ENCODE peak calls at places on chromosomes 1 and 21, in seven cellular contexts. B is fibroblast of lung, A is H9, H is neural progenitor cell, C is H1, N is GM23338, R is PC-9. T is an unnamed sample.

GRCh38 chr1:2408859-2409276 is 3.5 kb downstream of the PEX10 start:
- DNase-seq in B (no peak), A (no peak), H (no peak), C (no peak), N (no peak), R (no peak), T (no peak)

GRCh38 chr1:18360251-18360650 is 120.5 kb upstream of the KLHDC7A start:
- DNase-seq in B (no peak), A (no peak), H (no peak), C (no peak), N (no peak), R (no peak), T (no peak)

GRCh38 chr21:31991356-31992331 is 118.8 kb downstream of the HUNK start:
- DNase-seq in B (no peak), A (peak; percentile 61), H (peak; percentile 41), C (peak; percentile 74), N (peak; percentile 78), R (no peak), T (no peak)

GRCh38 chr21:42175110-42175710 is 43.7 kb upstream of the ABCG1 start:
- DNase-seq in B (no peak), A (no peak), H (no peak), C (no peak), N (no peak), R (no peak), T (no peak)

GRCh38 chr1:214445846-214446614 is 105.4 kb downstream of the PTPN14 start:
- DNase-seq in B (peak; percentile 87), A (no peak), H (no peak), C (no peak), N (no peak), R (peak; percentile 73), T (peak; percentile 51)

GRCh38 chr21:45421071-45421845 is 16.3 kb downstream of the COL18A1 start:
- DNase-seq in B (no peak), A (no peak), H (no peak), C (no peak), N (no peak), R (peak; percentile 62), T (peak; percentile 59)

GRCh38 chr1:32485554-32486255 is 20.8 kb downstream of the ZBTB8B start:
- DNase-seq in B (no peak), A (no peak), H (no peak), C (no peak), N (no peak), R (no peak), T (no peak)

GRCh38 chr1:86913399-86913895 is 479 bp downstream of the SELENOF start:
- DNase-seq in B (no peak), A (no peak), H (peak; percentile 45), C (no peak), N (peak; percentile 37), R (peak; percentile 50), T (peak; percentile 68)

GRCh38 chr1:53503433-53503925 is 44.3 kb downstream of the DMRTB1 start:
- DNase-seq in B (no peak), A (no peak), H (peak; percentile 64), C (no peak), N (no peak), R (no peak), T (no peak)

GRCh38 chr1:172002725-172003345 is 161.5 kb downstream of the DNM3 start:
- DNase-seq in B (peak; percentile 80), A (no peak), H (peak; percentile 59), C (no peak), N (peak; percentile 65), R (peak; percentile 38), T (peak; percentile 70)

GRCh38 chr21:45970674-45971486 is 10.7 kb upstream of the COL6A1 start:
- DNase-seq in B (peak; percentile 58), A (peak; percentile 81), H (peak; percentile 82), C (peak; percentile 92), N (peak; percentile 79), R (no peak), T (peak; percentile 83)

GRCh38 chr21:44092201-44092600 is 15.0 kb upstream of the PWP2 start:
- DNase-seq in B (no peak), A (no peak), H (no peak), C (peak; percentile 32), N (no peak), R (no peak), T (no peak)

GRCh38 chr1:113929750-113930498 is 800 bp downstream of the HIPK1 start:
- DNase-seq in B (peak; percentile 12), A (no peak), H (peak; percentile 73), C (peak; percentile 69), N (peak; percentile 68), R (peak; percentile 64), T (peak; percentile 79)

GRCh38 chr1:171610385-171610784 is 11.7 kb upstream of the MYOCOS start:
- DNase-seq in B (peak; percentile 27), A (no peak), H (no peak), C (no peak), N (no peak), R (no peak), T (no peak)

GRCh38 chr1:79929356-79929755 is 922.8 kb upstream of the ADGRL4 start:
- DNase-seq in B (peak; percentile 14), A (no peak), H (no peak), C (no peak), N (no peak), R (no peak), T (no peak)

GRCh38 chr1:41813755-41814694 is 104.7 kb downstream of the HIVEP3 start:
- DNase-seq in B (no peak), A (no peak), H (no peak), C (no peak), N (no peak), R (no peak), T (no peak)

GRCh38 chr1:219128957-219129356 is 44.7 kb upstream of the LYPLAL1 start:
- DNase-seq in B (no peak), A (no peak), H (no peak), C (no peak), N (no peak), R (no peak), T (no peak)

GRCh38 chr21:14569026-14569425 is 22.9 kb upstream of the SAMSN1 start:
- DNase-seq in B (no peak), A (no peak), H (no peak), C (no peak), N (no peak), R (no peak), T (no peak)
- H3K4me2 ChIP-seq in B (no peak overlapping the region), A (no peak overlapping the region), H (no peak overlapping the region), C (no peak overlapping the region), N (no peak overlapping the region), R (no peak overlapping the region), T (no peak overlapping the region)

GRCh38 chr1:8043621-8044020 is 17.5 kb upstream of the ERRFI1 start:
- DNase-seq in B (peak; percentile 10), A (no peak), H (no peak), C (no peak), N (no peak), R (no peak), T (no peak)

GRCh38 chr1:8042134-8042533 is 16.0 kb upstream of the ERRFI1 start:
- DNase-seq in B (no peak), A (no peak), H (no peak), C (no peak), N (no peak), R (no peak), T (no peak)

GRCh38 chr1:8051650-8052049 is 25.5 kb upstream of the ERRFI1 start:
- DNase-seq in B (no peak), A (no peak), H (no peak), C (no peak), N (no peak), R (no peak), T (no peak)

GRCh38 chr1:8047686-8048522 is 21.8 kb upstream of the ERRFI1 start:
- DNase-seq in B (peak; percentile 93), A (no peak), H (no peak), C (no peak), N (no peak), R (peak; percentile 90), T (peak; percentile 35)

GRCh38 chr1:8047112-8047511 is 21.0 kb upstream of the ERRFI1 start:
- DNase-seq in B (peak; percentile 73), A (no peak), H (no peak), C (no peak), N (no peak), R (peak; percentile 47), T (no peak)
- H3K4me2 ChIP-seq in B (peak overlapping the region; percentile 26), A (no peak overlapping the region), H (no peak overlapping the region), C (no peak overlapping the region), N (no peak overlapping the region), R (peak overlapping the region; percentile 59), T (peak overlapping the region; percentile 3)

GRCh38 chr21:29125199-29125598 is 5.2 kb upstream of the MAP3K7CL start:
- DNase-seq in B (no peak), A (no peak), H (no peak), C (no peak), N (no peak), R (no peak), T (no peak)
- H3K4me2 ChIP-seq in B (no peak overlapping the region), A (no peak overlapping the region), H (no peak overlapping the region), C (no peak overlapping the region), N (no peak overlapping the region), R (no peak overlapping the region), T (no peak overlapping the region)

DNA sequence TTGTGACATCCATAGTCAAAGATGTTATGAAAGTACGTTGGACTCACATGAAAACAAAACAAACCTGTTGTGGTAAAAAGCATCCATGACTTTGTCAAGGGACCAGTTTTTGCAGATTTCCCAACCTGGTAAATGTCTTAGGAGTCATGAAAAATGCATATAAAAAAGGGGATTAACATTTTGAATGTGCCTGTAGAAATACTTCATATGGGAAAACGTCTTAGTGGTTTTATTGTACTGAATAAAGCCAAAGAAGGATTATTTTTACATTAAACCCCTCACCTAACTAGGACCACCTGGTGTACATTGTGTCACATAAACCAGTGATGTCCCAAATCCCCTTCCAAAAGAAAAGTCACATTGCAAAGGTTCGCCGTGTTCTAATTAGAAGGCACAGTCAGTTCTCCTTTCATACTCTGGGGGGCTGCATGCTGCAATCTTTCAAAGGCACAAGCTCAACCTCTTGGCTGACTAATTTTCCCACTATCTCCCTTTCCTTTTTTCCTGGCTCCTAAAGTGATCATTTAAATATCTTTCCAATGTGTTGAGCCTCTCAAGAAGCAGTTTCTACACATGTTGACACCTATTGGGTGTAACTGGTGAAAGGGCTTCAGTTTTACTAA is 119.8 kb upstream of the SPAG17 start:
- DNase-seq in B (peak; percentile 15), A (no peak), H (peak; percentile 64), C (no peak), N (peak; percentile 77), R (no peak), T (no peak)
- H3K4me2 ChIP-seq in B (no peak overlapping the region), A (no peak overlapping the region), H (no peak overlapping the region), C (no peak overlapping the region), N (no peak overlapping the region), R (no peak overlapping the region), T (no peak overlapping the region)

DNA sequence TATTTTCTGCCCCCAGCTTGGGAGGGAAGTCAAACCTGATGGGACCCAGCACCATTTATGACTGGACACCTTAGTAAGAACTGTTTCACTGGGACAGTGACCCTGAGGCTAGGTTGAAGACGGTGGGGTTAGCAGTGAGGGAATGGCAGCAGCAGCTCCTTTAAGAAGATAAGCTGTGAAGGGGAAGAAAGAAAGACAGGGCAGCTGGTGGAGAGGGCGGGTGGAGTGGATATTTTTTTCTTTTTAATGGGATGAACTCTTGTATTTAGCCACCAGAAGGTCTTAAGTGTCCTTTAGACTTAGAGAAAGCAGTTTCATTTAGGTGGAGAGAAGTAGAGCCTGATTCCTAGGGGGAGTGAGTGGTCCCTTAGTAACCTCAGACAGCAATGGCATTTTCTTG is 187.4 kb downstream of the HHAT start:
- DNase-seq in B (no peak), A (no peak), H (no peak), C (no peak), N (no peak), R (no peak), T (no peak)
- H3K4me2 ChIP-seq in B (no peak overlapping the region), A (no peak overlapping the region), H (no peak overlapping the region), C (no peak overlapping the region), N (no peak overlapping the region), R (no peak overlapping the region), T (no peak overlapping the region)